ENCODE peak calls at places on chromosomes 16 and 17, in four cellular contexts. K, E, C and Y are unnamed samples. For H3K9me3, the result is how much of the 10 kb centered on the place peaks cover.

GRCh38 chr16:81765111-81765919 is 13.8 kb upstream of the PLCG2 start:
- DNase-seq in K (no peak), E (no peak), C (no peak), Y (no peak)

GRCh38 chr16:426115-426905 is 861 bp downstream of the RAB11FIP3 start:
- DNase-seq in K (no peak), E (no peak), C (no peak), Y (no peak)

GRCh38 chr17:44972953-44973352 is 4.8 kb upstream of the C1QL1 start:
- DNase-seq in K (no peak), E (no peak), C (no peak), Y (no peak)

GRCh38 chr16:11484691-11485258 is 101.9 kb downstream of the LITAF start:
- DNase-seq in K (no peak), E (no peak), C (no peak), Y (no peak)

GRCh38 chr17:57619061-57619937 is 125.8 kb downstream of the CCDC182 start:
- DNase-seq in K (no peak), E (no peak), C (no peak), Y (no peak)

GRCh38 chr16:56301391-56301850 is 110.1 kb downstream of the GNAO1 start:
- DNase-seq in K (no peak), E (no peak), C (no peak), Y (no peak)

GRCh38 chr17:42843358-42843934 is 934 bp upstream of the AOC2 start:
- DNase-seq in K (no peak), E (peak), C (peak), Y (no peak)

GRCh38 chr17:8436169-8436932 is 667 bp downstream of the NDEL1 start:
- DNase-seq in K (peak), E (peak), C (peak), Y (no peak)

GRCh38 chr17:20225162-20226115 is 216.3 kb downstream of the SPECC1 start:
- DNase-seq in K (no peak), E (no peak), C (no peak), Y (no peak)

GRCh38 chr16:89237733-89238132 is 20.2 kb downstream of the ZNF778 start:
- DNase-seq in K (no peak), E (no peak), C (no peak), Y (no peak)

GRCh38 chr16:89230210-89230609 is 12.7 kb downstream of the ZNF778 start:
- DNase-seq in K (no peak), E (no peak), C (no peak), Y (no peak)

GRCh38 chr16:89232107-89232506 is 14.6 kb downstream of the ZNF778 start:
- DNase-seq in K (no peak), E (no peak), C (no peak), Y (no peak)

GRCh38 chr16:89233678-89234490 is 16.4 kb downstream of the ZNF778 start:
- DNase-seq in K (no peak), E (no peak), C (no peak), Y (no peak)
- H3K9me3 ChIP-seq in K (under half), E (under half), C (under half), Y (under half)

GRCh38 chr17:69916761-69917160 is 158.3 kb upstream of the KCNJ16 start:
- DNase-seq in K (no peak), E (no peak), C (no peak), Y (no peak)

GRCh38 chr17:69909389-69909788 is 165.6 kb upstream of the KCNJ16 start:
- DNase-seq in K (no peak), E (no peak), C (no peak), Y (no peak)

GRCh38 chr17:69908599-69909368 is 166.2 kb upstream of the KCNJ16 start:
- DNase-seq in K (no peak), E (no peak), C (no peak), Y (no peak)

GRCh38 chr17:69912819-69913218 is 162.2 kb upstream of the KCNJ16 start:
- DNase-seq in K (no peak), E (no peak), C (no peak), Y (no peak)

GRCh38 chr17:69913241-69914015 is 161.6 kb upstream of the KCNJ16 start:
- DNase-seq in K (no peak), E (no peak), C (no peak), Y (no peak)
- H3K9me3 ChIP-seq in K (under half), E (under half), C (under half), Y (under half)

DNA sequence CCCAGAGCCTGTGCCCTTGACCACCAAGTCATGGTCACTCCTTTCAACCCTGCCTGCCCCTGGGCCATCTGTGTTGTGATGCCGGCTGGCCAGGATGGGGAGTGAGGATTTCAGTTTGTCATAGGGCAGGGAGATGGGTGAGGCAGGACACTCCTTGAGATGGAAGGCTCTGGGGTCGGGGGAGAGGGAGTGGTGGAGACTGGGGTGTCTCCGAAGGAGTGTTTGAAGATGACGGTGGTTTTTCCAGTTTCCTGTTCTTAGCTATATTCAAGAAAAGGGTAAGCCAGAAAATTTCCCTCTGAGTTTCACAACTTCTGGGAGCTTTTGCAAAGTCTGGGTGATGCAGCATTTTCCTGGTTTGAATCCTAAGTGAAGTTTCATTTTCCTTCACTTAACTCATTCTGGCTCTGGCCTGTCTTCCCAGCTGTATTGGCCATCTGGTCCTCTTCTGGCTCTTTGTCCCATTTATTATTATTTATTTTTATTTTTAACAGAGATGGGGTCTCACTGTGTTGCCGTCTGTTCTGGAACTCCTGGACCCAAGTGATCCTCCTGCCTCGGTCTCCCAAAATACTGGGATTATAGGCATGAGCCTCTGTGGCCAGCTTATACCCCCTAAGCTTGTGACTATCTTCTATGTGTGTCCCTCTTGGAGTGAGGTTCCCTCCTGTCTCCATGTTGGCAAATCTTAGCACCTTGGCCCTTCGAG is 27.7 kb downstream of the ABCC1 start:
- DNase-seq in K (peak), E (peak), C (no peak), Y (no peak)
- H3K9me3 ChIP-seq in K (under half), E (under half), C (under half), Y (under half)

GRCh38 chr16:35154627-35155026 is 1695.2 kb downstream of the TP53TG3F start:
- DNase-seq in K (no peak), E (no peak), C (no peak), Y (no peak)
- H3K9me3 ChIP-seq in K (under half), E (under half), C (under half), Y (under half)